ENCODE peak calls at places on chromosomes 7 and 10, in six cellular contexts. G, A, P, S, B and T are unnamed samples. For H3K4me1, the result is how much of the 10 kb centered on the place peaks cover.

GRCh38 chr7:50333266-50333665 is 28.8 kb downstream of the IKZF1 start:
- DNase-seq in S (no peak), B (no peak), A (peak), P (no peak), G (no peak), T (no peak)

GRCh38 chr10:127618797-127619196 is 69.7 kb downstream of the NPS start:
- DNase-seq in G (no peak), S (no peak), B (no peak), A (no peak), P (no peak), T (no peak)

GRCh38 chr10:124614003-124614659 is 130.0 kb downstream of the FAM53B start:
- DNase-seq in B (no peak), G (no peak), P (no peak), A (no peak), S (no peak), T (no peak)

GRCh38 chr7:74023037-74023436 is 4.9 kb upstream of the ELN start:
- DNase-seq in A (no peak), G (peak), S (peak), B (peak), P (peak), T (peak)

GRCh38 chr7:94823952-94824351 is 83.4 kb upstream of the PPP1R9A start:
- DNase-seq in B (peak), P (peak), A (no peak), S (no peak), G (no peak), T (no peak)

GRCh38 chr10:51800725-51801455 is 101.5 kb upstream of the CSTF2T start:
- DNase-seq in G (no peak), B (no peak), A (no peak), S (no peak), P (no peak), T (no peak)

GRCh38 chr7:149783386-149784250 is 10.2 kb upstream of the ZNF467 start:
- DNase-seq in G (no peak), B (no peak), P (no peak), A (no peak), S (no peak), T (no peak)

GRCh38 chr10:64376169-64376568 is 855.0 kb downstream of the REEP3 start:
- DNase-seq in B (no peak), S (no peak), P (no peak), A (no peak), G (no peak), T (no peak)

GRCh38 chr7:117844678-117845077 is 28.6 kb downstream of the CTTNBP2 start:
- DNase-seq in G (no peak), S (no peak), B (no peak), A (no peak), P (no peak), T (no peak)

GRCh38 chr7:107934991-107935770 is 44.2 kb downstream of the DLD start:
- DNase-seq in P (no peak), A (no peak), B (no peak), S (no peak), G (no peak), T (no peak)

GRCh38 chr10:110504111-110504735 is 6.5 kb downstream of the DUSP5 start:
- DNase-seq in B (peak), A (peak), S (no peak), G (no peak), P (no peak), T (no peak)

GRCh38 chr7:73718905-73719805 is at the start of gene STX1A:
- DNase-seq in S (no peak), G (peak), P (no peak), A (peak), B (peak), T (peak)

GRCh38 chr7:33813331-33813730 is 92.0 kb upstream of the BMPER start:
- DNase-seq in B (no peak), S (no peak), P (no peak), G (no peak), A (no peak), T (no peak)

GRCh38 chr10:72242675-72243074 is 26.6 kb upstream of the ASCC1 start:
- DNase-seq in G (peak), A (no peak), S (no peak), P (no peak), B (no peak), T (peak)

GRCh38 chr7:118863961-118864360 is 639.5 kb downstream of the ANKRD7 start:
- DNase-seq in A (no peak), B (no peak), P (no peak), S (no peak), G (no peak), T (no peak)

GRCh38 chr10:115209133-115209532 is 116.0 kb downstream of the ATRNL1 start:
- DNase-seq in P (no peak), B (no peak), S (no peak), G (no peak), A (no peak), T (no peak)

GRCh38 chr10:83373659-83374058 is 765.6 kb upstream of the GHITM start:
- DNase-seq in G (no peak), A (peak), P (no peak), B (peak), S (no peak), T (no peak)

GRCh38 chr7:41029072-41029492 is 673.8 kb downstream of the INHBA start:
- DNase-seq in A (peak), P (peak), S (no peak), G (no peak), B (peak), T (no peak)

GRCh38 chr7:39341083-39341482 is 225.1 kb upstream of the YAE1 start:
- DNase-seq in A (no peak), S (no peak), P (no peak), B (no peak), G (no peak), T (no peak)
- H3K4me3 ChIP-seq in A (no peak), S (peak), P (no peak), B (no peak), G (no peak), T (no peak)

GRCh38 chr7:17298102-17298839 is at the start of gene AHR:
- DNase-seq in B (peak), A (no peak), P (peak), S (peak), G (peak), T (peak)

GRCh38 chr7:17300012-17300411 is 1.6 kb downstream of the AHR start:
- DNase-seq in B (peak), A (no peak), G (no peak), P (no peak), S (no peak), T (no peak)

GRCh38 chr7:17299477-17299991 is 1.1 kb downstream of the AHR start:
- DNase-seq in S (no peak), A (no peak), G (no peak), B (peak), P (no peak), T (no peak)

GRCh38 chr7:17297243-17297642 is 1.2 kb upstream of the AHR start:
- DNase-seq in B (no peak), S (no peak), G (no peak), P (no peak), A (no peak), T (no peak)

GRCh38 chr7:17298840-17299476 is 506 bp downstream of the AHR start:
- DNase-seq in B (peak), A (no peak), G (peak), P (peak), S (no peak), T (peak)
- H3K27ac ChIP-seq in B (peak), A (no peak), G (peak), P (peak), S (peak), T (peak)

DNA sequence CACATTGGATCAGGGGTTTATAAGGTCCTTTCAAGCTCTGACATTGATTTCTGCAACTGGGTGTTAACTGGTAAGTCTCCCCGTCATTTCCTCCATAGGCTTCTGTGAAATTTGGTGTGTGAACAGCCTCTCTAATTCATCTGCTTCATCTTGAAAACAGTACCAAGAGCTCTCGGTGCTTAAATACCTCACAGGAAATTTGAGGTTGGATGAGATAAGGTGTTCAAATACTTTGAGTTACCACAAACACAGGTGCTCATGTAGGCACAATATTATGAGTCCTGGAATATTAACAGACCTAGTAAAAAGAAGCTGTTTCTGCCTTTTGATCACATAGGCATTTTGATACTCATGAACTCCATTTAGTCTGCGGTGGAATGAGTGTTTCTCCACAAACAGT is 85.2 kb downstream of the RTKN2 start:
- DNase-seq in A (no peak), P (no peak), B (peak), G (no peak), S (no peak), T (no peak)
- H3K4me1 ChIP-seq in A (under half), P (under half), B (under half), G (under half), S (under half), T (under half)

DNA sequence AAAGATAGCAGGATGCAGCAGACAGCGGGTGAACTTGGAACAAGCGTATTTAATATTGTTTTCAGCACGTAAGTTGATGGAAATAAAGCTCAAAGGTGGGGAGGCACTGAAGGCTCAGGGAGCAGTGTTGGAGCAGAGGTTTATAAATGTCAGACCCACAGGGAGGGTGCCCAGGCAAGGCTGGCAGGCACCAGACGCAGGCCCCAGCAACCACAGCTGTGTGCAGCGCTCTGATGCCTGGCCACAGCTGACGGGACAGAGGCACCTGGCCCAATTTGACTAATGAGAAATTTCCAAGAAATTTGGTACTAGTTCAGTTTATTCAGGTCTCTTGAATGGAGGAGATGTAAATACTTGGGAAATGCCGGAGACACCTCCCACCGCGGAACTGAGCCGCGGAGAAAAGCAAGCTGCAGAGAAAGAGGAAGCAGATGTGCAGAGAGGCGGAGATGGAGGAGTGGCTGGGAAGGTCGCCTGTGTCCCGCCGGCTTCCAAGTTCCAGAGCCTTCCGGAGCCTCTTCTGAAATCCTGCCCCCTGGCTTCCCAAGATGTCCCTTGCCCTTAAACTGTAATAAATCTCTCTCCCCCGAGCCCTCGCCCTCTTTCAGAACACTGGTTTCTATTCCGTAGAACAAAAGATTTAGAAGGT is 38.3 kb upstream of the PLXNA4 start:
- DNase-seq in G (peak), B (no peak), A (peak), P (no peak), S (no peak), T (no peak)
- H3K4me3 ChIP-seq in G (peak), B (no peak), A (no peak), P (no peak), S (peak), T (peak)

GRCh38 chr10:17006631-17007161 is 122.9 kb downstream of the CUBN start:
- DNase-seq in B (peak), S (no peak), P (no peak), G (no peak), A (no peak), T (no peak)

GRCh38 chr10:17009228-17009700 is 120.3 kb downstream of the CUBN start:
- DNase-seq in B (peak), A (no peak), P (no peak), S (no peak), G (no peak), T (no peak)

GRCh38 chr10:17007836-17008235 is 121.8 kb downstream of the CUBN start:
- DNase-seq in G (no peak), P (no peak), S (no peak), A (no peak), B (no peak), T (no peak)

GRCh38 chr10:17005621-17006566 is 123.7 kb downstream of the CUBN start:
- DNase-seq in G (no peak), P (no peak), A (no peak), S (no peak), B (peak), T (no peak)

DNA sequence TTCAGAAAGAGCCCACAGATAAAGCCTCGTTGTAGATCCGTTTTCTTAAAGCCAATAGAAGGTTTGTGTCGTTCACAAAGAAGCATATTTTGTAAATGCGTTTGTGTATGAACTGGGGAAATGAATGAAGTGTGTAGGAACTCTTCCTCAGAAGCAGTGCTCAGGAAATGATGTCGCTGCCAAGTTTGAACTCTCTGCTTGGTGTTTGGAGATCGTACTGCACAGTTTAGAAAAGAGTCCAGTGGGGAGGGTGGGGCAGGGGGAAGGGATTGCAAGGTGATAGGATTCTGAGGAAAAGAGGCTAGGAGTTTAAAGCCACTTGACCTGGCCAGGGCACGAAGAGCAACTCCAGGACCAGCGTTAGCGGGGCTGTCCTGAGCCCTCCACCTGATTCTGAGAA is 122.2 kb downstream of the CUBN start:
- DNase-seq in B (no peak), A (no peak), G (no peak), P (no peak), S (no peak), T (no peak)
- H3K27ac ChIP-seq in B (no peak), A (no peak), G (peak), P (no peak), S (peak), T (peak)

GRCh38 chr10:4132216-4132556 is 347.2 kb upstream of the KLF6 start:
- DNase-seq in B (no peak), S (no peak), A (no peak), G (no peak), P (no peak), T (no peak)
- H3K4me1 ChIP-seq in B (under half), S (under half), A (under half), G (under half), P (under half), T (under half)

DNA sequence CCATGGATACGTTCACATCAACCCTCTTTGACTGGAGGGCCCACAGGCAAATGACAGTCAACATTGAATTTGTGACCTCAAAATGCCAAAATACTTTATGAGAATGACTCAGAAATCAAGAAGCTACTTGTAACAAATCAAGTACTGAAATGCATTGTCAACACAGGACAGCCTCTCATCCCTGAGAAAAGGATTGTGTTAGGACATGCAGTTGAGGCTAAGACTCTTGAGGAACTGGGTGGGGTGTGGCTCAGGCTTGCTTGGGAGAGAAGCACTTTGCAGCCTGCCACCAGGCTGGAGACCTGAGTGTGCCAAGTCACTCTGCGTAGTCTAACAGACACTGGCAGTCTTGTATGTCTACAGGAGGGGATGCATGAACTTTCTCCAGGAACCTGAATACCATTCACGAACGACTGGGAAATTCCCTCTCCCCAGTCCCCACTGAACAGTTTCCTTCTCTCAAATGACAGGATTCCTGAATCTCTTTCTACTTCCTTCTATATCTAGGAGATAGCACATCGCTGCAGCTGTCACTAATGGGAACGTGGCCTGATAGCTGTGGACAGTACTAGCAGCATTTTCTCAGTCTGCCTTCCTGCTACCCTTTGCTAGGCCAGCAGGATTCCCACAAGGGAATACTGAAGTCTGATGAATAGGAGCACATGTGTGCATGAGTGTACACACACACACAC is 3.3 kb upstream of the SMO start:
- DNase-seq in G (no peak), B (peak), S (no peak), P (no peak), A (no peak), T (no peak)
- H3K4me3 ChIP-seq in G (no peak), B (no peak), S (no peak), P (no peak), A (no peak), T (no peak)